ENCODE peak calls at places on chromosomes 7 and 10, in ten cellular contexts. F is 8988T; U is EH; R is skeletal muscle cell; M is hypothalamus; C is WTC11; E is mammary epithelial cell; A is stimulated activated CD4-positive, alpha-beta T cell treated with anti-CD3 and anti-CD28 coated beads, Interleukin-12 subunit alpha, Interleukin-12 subunit beta, amount 100 ng/mL, for 24 hours; P is AG04449; N is brain microvascular endothelial cell. O is an unnamed sample.

GRCh38 chr10:101060951-101061813 is 607 bp upstream of the KAZALD1 start:
- DNase-seq in F (peak; percentile 96), A (peak; percentile 88), U (peak; percentile 96), M (peak; percentile 97), P (peak; percentile 54), C (peak; percentile 98), N (peak; percentile 84), R (peak; percentile 66), E (peak; percentile 53), O (peak; percentile 99)

GRCh38 chr7:100801833-100802568 is 25.3 kb downstream of the EPHB4 start:
- DNase-seq in C (no peak), N (peak; percentile 26), E (peak; percentile 95), A (no peak), U (peak; percentile 97), R (peak; percentile 46), P (peak; percentile 28), M (no peak), F (peak; percentile 63), O (peak; percentile 99)

GRCh38 chr10:4546500-4546899 is 279.5 kb upstream of the AKR1E2 start:
- DNase-seq in R (peak; percentile 95), M (no peak), P (no peak), N (peak; percentile 85), F (no peak), E (peak; percentile 82), A (peak; percentile 9), C (no peak), U (peak; percentile 24), O (no peak)

GRCh38 chr7:106083717-106084116 is 28.4 kb downstream of the SYPL1 start:
- DNase-seq in N (no peak), U (no peak), R (no peak), M (no peak), E (no peak), C (no peak), P (no peak), F (no peak), A (no peak), O (no peak)

GRCh38 chr10:89241491-89242339 is 9.9 kb downstream of the LIPA start:
- DNase-seq in A (no peak), U (no peak), E (peak; percentile 43), R (peak; percentile 76), F (no peak), M (no peak), P (no peak), C (no peak), N (no peak), O (no peak)

GRCh38 chr10:14185501-14186045 is 145.2 kb downstream of the FRMD4A start:
- DNase-seq in F (no peak), U (peak; percentile 84), M (no peak), C (peak; percentile 42), E (peak; percentile 100), P (peak; percentile 21), N (peak; percentile 99), R (peak; percentile 41), A (peak; percentile 37), O (peak; percentile 86)

GRCh38 chr7:16315280-16315679 is 106.1 kb downstream of the CRPPA start:
- DNase-seq in A (no peak), U (no peak), N (no peak), R (no peak), C (no peak), E (peak; percentile 10), M (no peak), P (no peak), F (no peak), O (no peak)

GRCh38 chr10:90133606-90134005 is 432.2 kb downstream of the KIF20B start:
- DNase-seq in R (no peak), E (no peak), M (no peak), F (no peak), C (no peak), U (no peak), P (no peak), A (no peak), N (no peak), O (no peak)

GRCh38 chr7:55160539-55160938 is 141.7 kb downstream of the EGFR start:
- DNase-seq in C (no peak), F (no peak), E (no peak), M (no peak), R (no peak), U (peak; percentile 85), N (peak; percentile 86), A (no peak), P (peak; percentile 76), O (no peak)

GRCh38 chr10:101066146-101066889 is 4.5 kb downstream of the KAZALD1 start:
- DNase-seq in F (peak; percentile 94), C (peak; percentile 59), A (peak; percentile 31), M (no peak), N (no peak), P (no peak), U (peak; percentile 75), E (peak; percentile 64), R (no peak), O (peak; percentile 89)

GRCh38 chr7:137682596-137682995 is 164.2 kb downstream of the DGKI start:
- DNase-seq in N (peak; percentile 47), F (no peak), C (no peak), A (no peak), E (peak; percentile 69), R (peak; percentile 68), M (no peak), P (peak; percentile 73), U (peak; percentile 89), O (no peak)

GRCh38 chr7:6479067-6479466 is 31.3 kb upstream of the DAGLB start:
- DNase-seq in M (no peak), U (no peak), E (no peak), A (no peak), C (no peak), N (no peak), P (no peak), F (no peak), R (no peak), O (no peak)

GRCh38 chr7:44236333-44236728 is 35.6 kb downstream of the YKT6 start:
- DNase-seq in F (no peak), C (no peak), U (no peak), A (no peak), P (no peak), E (no peak), M (peak; percentile 37), N (no peak), R (no peak), O (no peak)

GRCh38 chr7:42456756-42457276 is 219.8 kb upstream of the GLI3 start:
- DNase-seq in P (no peak), R (no peak), N (no peak), M (no peak), C (no peak), U (peak; percentile 4), F (no peak), E (no peak), A (no peak), O (no peak)

GRCh38 chr10:100978896-100979185 is 8.5 kb downstream of the MRPL43 start:
- DNase-seq in M (no peak), A (no peak), C (no peak), U (no peak), F (no peak), N (no peak), P (no peak), R (no peak), E (no peak), O (no peak)

GRCh38 chr7:139658919-139659675 is 118.7 kb downstream of the HIPK2 start:
- DNase-seq in E (peak; percentile 24), U (no peak), R (no peak), M (peak; percentile 61), C (no peak), P (no peak), F (no peak), A (no peak), N (no peak), O (no peak)

O was measured in RWPE1.